ENCODE peak calls at places on chromosomes 13 and 19, in ten cellular contexts. H is fibroblast of lung, B is left ventricle myocardium inferior, F is cardiac muscle cell, E is Peyer's patch, R is right cardiac atrium, Q is A549, S is breast epithelium, L is ascending aorta, I is heart right ventricle. G is an unnamed sample.

GRCh38 chr13:86052141-86052540 is 252.9 kb upstream of the SLITRK6 start:
- DNase-seq in S (no peak), R (no peak), H (no peak), Q (no peak), E (no peak), B (no peak), L (no peak), F (no peak), I (no peak), G (no peak)

GRCh38 chr13:84896128-84896527 is 903.1 kb downstream of the SLITRK6 start:
- DNase-seq in H (peak), B (no peak), R (no peak), L (no peak), F (peak), E (peak), I (no peak), S (no peak), Q (peak), G (no peak)

GRCh38 chr13:48749144-48749543 is 95.4 kb downstream of the CYSLTR2 start:
- DNase-seq in E (no peak), S (no peak), B (no peak), L (no peak), R (no peak), Q (no peak), H (peak), F (no peak), I (no peak), G (peak)

GRCh38 chr19:35223856-35224505 is 4.6 kb downstream of the FAM187B start:
- DNase-seq in I (no peak), L (no peak), R (no peak), H (no peak), E (peak), Q (no peak), B (no peak), S (no peak), F (no peak), G (no peak)

GRCh38 chr13:105196052-105196451 is 1339.4 kb downstream of the EFNB2 start:
- DNase-seq in H (peak), I (no peak), S (no peak), Q (peak), F (no peak), L (no peak), E (no peak), B (no peak), R (no peak), G (no peak)

GRCh38 chr19:42496551-42497133 is 31.6 kb downstream of the CEACAM1 start:
- DNase-seq in I (no peak), F (no peak), E (no peak), Q (no peak), R (no peak), H (no peak), L (no peak), B (no peak), S (no peak), G (no peak)

GRCh38 chr19:1455336-1456120 is 5.6 kb downstream of the APC2 start:
- DNase-seq in B (no peak), R (peak), S (peak), I (no peak), Q (peak), F (peak), E (peak), L (no peak), H (peak), G (peak)

GRCh38 chr19:19451429-19452240 is 46.2 kb downstream of the GATAD2A start:
- DNase-seq in R (no peak), E (no peak), L (no peak), Q (no peak), S (no peak), I (no peak), H (no peak), F (no peak), B (no peak), G (no peak)

GRCh38 chr19:50720921-50721291 is 1.3 kb upstream of the SHANK1 start:
- DNase-seq in H (peak), Q (peak), B (no peak), R (no peak), E (no peak), S (no peak), L (no peak), F (no peak), I (no peak), G (peak)

DNA sequence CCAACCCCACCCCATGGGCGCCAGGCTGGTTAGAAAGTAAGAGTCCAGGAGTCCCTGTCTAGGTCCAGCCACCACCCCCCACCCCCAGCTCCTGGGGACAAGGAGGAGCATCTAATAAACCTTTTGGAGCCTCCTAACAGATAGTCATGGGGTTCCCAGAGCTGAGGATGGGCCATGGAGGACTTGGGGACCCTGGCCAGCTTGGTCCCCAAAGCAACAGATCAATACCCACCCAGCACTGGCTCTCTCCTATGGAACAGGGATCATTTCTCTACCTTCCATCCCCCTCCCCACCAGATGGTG is 9.4 kb downstream of the NR2F6 start:
- DNase-seq in E (no peak), F (no peak), R (no peak), Q (no peak), L (no peak), B (no peak), I (no peak), S (no peak), H (no peak), G (no peak)
- H3K27ac ChIP-seq in E (no peak), F (peak), R (no peak), Q (peak), L (peak), B (peak), I (peak), S (peak), H (peak), G (peak)

GRCh38 chr13:102814793-102815192 is 15.9 kb downstream of the BIVM start:
- DNase-seq in S (no peak), H (no peak), E (no peak), R (no peak), B (no peak), Q (no peak), L (no peak), I (no peak), F (no peak), G (no peak)
- H3K27ac ChIP-seq in S (no peak), H (no peak), E (no peak), R (no peak), B (no peak), Q (no peak), L (no peak), I (no peak), F (no peak), G (no peak)

DNA sequence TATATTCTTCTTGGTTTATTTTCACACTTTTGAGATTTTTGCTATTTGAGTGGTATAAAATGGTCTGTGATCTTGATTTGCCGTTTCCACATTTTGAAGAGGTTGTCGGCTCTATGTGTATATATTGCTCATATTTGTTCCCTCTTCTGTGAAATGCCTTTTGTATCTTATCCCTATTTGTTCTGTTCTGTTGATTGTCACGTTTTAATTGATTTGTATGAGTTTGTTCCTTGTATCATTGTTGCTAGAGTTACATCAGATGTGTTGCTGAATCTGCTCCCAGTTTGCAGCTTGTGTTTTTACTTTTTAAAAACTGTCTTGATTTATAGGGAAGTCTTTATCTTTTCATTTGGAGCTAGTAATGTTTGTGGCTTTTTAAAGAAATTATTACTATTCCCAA is 17.1 kb downstream of the USPL1 start:
- DNase-seq in I (no peak), L (no peak), S (no peak), B (no peak), F (no peak), R (no peak), E (no peak), Q (no peak), H (no peak), G (no peak)
- H3K27ac ChIP-seq in I (no peak), L (no peak), S (no peak), B (no peak), F (no peak), R (no peak), E (no peak), Q (no peak), H (no peak), G (no peak)

GRCh38 chr19:44643605-44644390 is at the start of gene PVR:
- DNase-seq in R (peak), E (peak), Q (peak), I (peak), H (peak), L (peak), F (peak), B (peak), S (peak), G (no peak)
- H3K27ac ChIP-seq in R (peak), E (peak), Q (peak), I (peak), H (peak), L (peak), F (peak), B (peak), S (peak), G (peak)

DNA sequence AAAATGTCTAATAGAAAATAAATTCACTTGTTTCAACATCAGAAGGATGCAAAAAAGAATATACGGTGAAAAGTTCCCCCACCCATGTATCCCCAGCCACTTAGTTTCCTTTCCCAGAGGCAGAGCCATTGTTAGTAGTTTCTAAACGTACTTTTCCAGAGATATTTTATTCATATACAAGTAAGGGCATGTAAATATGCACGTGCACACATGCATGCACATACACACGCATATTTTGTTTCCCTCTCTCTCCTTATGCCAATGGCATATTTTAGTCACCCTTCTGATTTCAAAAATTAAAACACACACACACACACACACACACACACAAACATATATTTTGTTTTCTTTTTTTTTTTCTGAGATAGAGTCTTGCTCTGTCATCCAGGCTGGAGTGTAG is 147.4 kb downstream of the PDS5B start:
- DNase-seq in Q (no peak), R (no peak), H (no peak), B (no peak), L (no peak), S (no peak), F (no peak), I (no peak), E (no peak), G (no peak)
- H3K27ac ChIP-seq in Q (no peak), R (no peak), H (no peak), B (no peak), L (no peak), S (no peak), F (no peak), I (peak), E (no peak), G (peak)